ENCODE peak calls at places on chromosomes 2 and 18, in four cellular contexts. One of them, this sample, is unnamed. For H3K27me3 and H3K36me3, the result is how much of the 10 kb centered on the place peaks cover.

GRCh38 chr18:6009751-6010150 is 114.4 kb upstream of the TMEM200C start:
- DNase-seq in adrenal gland: no peak
- DNase-seq in GM12878: no peak
- DNase-seq in lower lobe of right lung: no peak
- DNase-seq in this sample: no peak

GRCh38 chr2:122519806-122520205 is 764.4 kb downstream of the TSN start:
- DNase-seq in lower lobe of right lung: no peak
- DNase-seq in adrenal gland: no peak
- DNase-seq in GM12878: no peak
- DNase-seq in this sample: no peak

GRCh38 chr18:12044591-12044990 is 49.1 kb upstream of the ANKRD62 start:
- DNase-seq in adrenal gland: no peak
- DNase-seq in GM12878: no peak
- DNase-seq in lower lobe of right lung: no peak
- DNase-seq in this sample: no peak

GRCh38 chr2:233059797-233060499 is at the start of gene INPP5D:
- DNase-seq in GM12878: no peak
- DNase-seq in lower lobe of right lung: peak
- DNase-seq in adrenal gland: peak
- DNase-seq in this sample: no peak

GRCh38 chr18:57141208-57142129 is 5.4 kb upstream of the BOD1L2 start:
- DNase-seq in adrenal gland: no peak
- DNase-seq in lower lobe of right lung: peak
- DNase-seq in GM12878: no peak
- DNase-seq in this sample: no peak

GRCh38 chr18:63186934-63187574 is 132.5 kb downstream of the BCL2 start:
- DNase-seq in lower lobe of right lung: no peak
- DNase-seq in adrenal gland: no peak
- DNase-seq in GM12878: no peak
- DNase-seq in this sample: no peak

GRCh38 chr2:204748286-204748685 is 203.0 kb downstream of the PARD3B start:
- DNase-seq in GM12878: no peak
- DNase-seq in adrenal gland: no peak
- DNase-seq in lower lobe of right lung: no peak
- DNase-seq in this sample: no peak

GRCh38 chr2:52629531-52629930 is 1138.1 kb upstream of the CHAC2 start:
- DNase-seq in lower lobe of right lung: no peak
- DNase-seq in GM12878: no peak
- DNase-seq in adrenal gland: no peak
- DNase-seq in this sample: no peak

GRCh38 chr2:128610496-128610895 is 291.8 kb upstream of the HS6ST1 start:
- DNase-seq in GM12878: no peak
- DNase-seq in lower lobe of right lung: no peak
- DNase-seq in adrenal gland: no peak
- DNase-seq in this sample: no peak

GRCh38 chr2:85539361-85540130 is 578 bp downstream of the MAT2A start:
- DNase-seq in adrenal gland: peak
- DNase-seq in GM12878: peak
- DNase-seq in lower lobe of right lung: peak
- DNase-seq in this sample: no peak

GRCh38 chr2:224025874-224026273 is 13.2 kb downstream of the SERPINE2 start:
- DNase-seq in adrenal gland: no peak
- DNase-seq in GM12878: peak
- DNase-seq in lower lobe of right lung: no peak
- DNase-seq in this sample: no peak

GRCh38 chr2:74867841-74868658 is 34.1 kb downstream of the HK2 start:
- DNase-seq in adrenal gland: peak
- DNase-seq in GM12878: no peak
- DNase-seq in lower lobe of right lung: no peak
- DNase-seq in this sample: no peak

GRCh38 chr2:74872310-74872923 is 38.5 kb downstream of the HK2 start:
- DNase-seq in lower lobe of right lung: no peak
- DNase-seq in GM12878: no peak
- DNase-seq in adrenal gland: no peak
- DNase-seq in this sample: no peak

GRCh38 chr2:74865770-74866674 is 32.1 kb downstream of the HK2 start:
- DNase-seq in lower lobe of right lung: no peak
- DNase-seq in GM12878: no peak
- DNase-seq in adrenal gland: no peak
- DNase-seq in this sample: no peak

GRCh38 chr2:74871414-74871813 is 37.5 kb downstream of the HK2 start:
- DNase-seq in lower lobe of right lung: no peak
- DNase-seq in GM12878: no peak
- DNase-seq in adrenal gland: no peak
- DNase-seq in this sample: no peak

GRCh38 chr2:74869522-74869921 is 35.6 kb downstream of the HK2 start:
- DNase-seq in GM12878: no peak
- DNase-seq in adrenal gland: no peak
- DNase-seq in lower lobe of right lung: no peak
- DNase-seq in this sample: no peak
- H3K27me3 ChIP-seq in GM12878: under half
- H3K27me3 ChIP-seq in adrenal gland: under half
- H3K27me3 ChIP-seq in lower lobe of right lung: under half
- H3K27me3 ChIP-seq in this sample: under half

GRCh38 chr2:176902454-176902853 is 310.1 kb upstream of the HNRNPA3 start:
- DNase-seq in GM12878: no peak
- DNase-seq in adrenal gland: no peak
- DNase-seq in lower lobe of right lung: no peak
- DNase-seq in this sample: no peak
- H3K36me3 ChIP-seq in GM12878: under half
- H3K36me3 ChIP-seq in adrenal gland: under half
- H3K36me3 ChIP-seq in lower lobe of right lung: under half
- H3K36me3 ChIP-seq in this sample: under half

GRCh38 chr2:152098798-152099654 is at the start of gene CACNB4:
- DNase-seq in adrenal gland: peak
- DNase-seq in GM12878: no peak
- DNase-seq in lower lobe of right lung: peak
- DNase-seq in this sample: no peak
- H3K27me3 ChIP-seq in adrenal gland: under half
- H3K27me3 ChIP-seq in GM12878: under half
- H3K27me3 ChIP-seq in lower lobe of right lung: under half
- H3K27me3 ChIP-seq in this sample: half or more

GRCh38 chr2:237774811-237775553 is 23.6 kb upstream of the RBM44 start:
- DNase-seq in GM12878: peak
- DNase-seq in adrenal gland: peak
- DNase-seq in lower lobe of right lung: peak
- DNase-seq in this sample: no peak
- H3K36me3 ChIP-seq in GM12878: under half
- H3K36me3 ChIP-seq in adrenal gland: under half
- H3K36me3 ChIP-seq in lower lobe of right lung: half or more
- H3K36me3 ChIP-seq in this sample: half or more

DNA sequence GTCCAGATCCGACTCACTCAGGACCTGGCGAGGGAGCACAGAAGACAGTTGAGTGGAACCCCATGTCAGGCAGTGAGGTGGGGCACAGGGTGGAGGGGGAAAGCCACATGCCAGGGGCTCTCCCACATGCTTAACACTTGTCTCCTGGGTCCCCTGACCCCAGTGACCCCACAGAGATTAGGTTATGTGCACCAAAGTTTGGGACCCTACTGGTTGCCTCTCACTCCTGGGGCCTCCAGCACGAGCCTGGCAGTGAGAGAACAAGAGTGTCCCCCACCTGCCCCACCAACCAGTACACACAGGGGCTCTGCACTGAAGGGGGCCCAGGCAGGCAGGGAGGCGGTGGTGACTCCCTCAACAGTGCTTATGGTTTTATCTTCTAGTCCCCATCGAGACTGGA is 58.3 kb downstream of the CIB4 start:
- DNase-seq in adrenal gland: no peak
- DNase-seq in GM12878: no peak
- DNase-seq in lower lobe of right lung: no peak
- DNase-seq in this sample: peak
- H3K27me3 ChIP-seq in adrenal gland: under half
- H3K27me3 ChIP-seq in GM12878: under half
- H3K27me3 ChIP-seq in lower lobe of right lung: under half
- H3K27me3 ChIP-seq in this sample: under half

GRCh38 chr18:2716394-2717326 is 61.1 kb downstream of the SMCHD1 start:
- DNase-seq in adrenal gland: no peak
- DNase-seq in GM12878: no peak
- DNase-seq in lower lobe of right lung: no peak
- DNase-seq in this sample: no peak

GRCh38 chr18:2715990-2716389 is 60.5 kb downstream of the SMCHD1 start:
- DNase-seq in lower lobe of right lung: no peak
- DNase-seq in adrenal gland: no peak
- DNase-seq in GM12878: no peak
- DNase-seq in this sample: no peak

GRCh38 chr18:2717407-2717806 is 61.9 kb downstream of the SMCHD1 start:
- DNase-seq in lower lobe of right lung: no peak
- DNase-seq in adrenal gland: no peak
- DNase-seq in GM12878: no peak
- DNase-seq in this sample: no peak

GRCh38 chr18:2709316-2709715 is 53.8 kb downstream of the SMCHD1 start:
- DNase-seq in adrenal gland: no peak
- DNase-seq in lower lobe of right lung: no peak
- DNase-seq in GM12878: no peak
- DNase-seq in this sample: no peak

GRCh38 chr18:2714140-2714539 is 58.6 kb downstream of the SMCHD1 start:
- DNase-seq in lower lobe of right lung: no peak
- DNase-seq in GM12878: no peak
- DNase-seq in adrenal gland: no peak
- DNase-seq in this sample: no peak
- H3K36me3 ChIP-seq in lower lobe of right lung: half or more
- H3K36me3 ChIP-seq in GM12878: under half
- H3K36me3 ChIP-seq in adrenal gland: under half
- H3K36me3 ChIP-seq in this sample: half or more

GRCh38 chr2:174336403-174337336 is 1.9 kb downstream of the SP9 start:
- DNase-seq in GM12878: no peak
- DNase-seq in lower lobe of right lung: peak
- DNase-seq in adrenal gland: peak
- DNase-seq in this sample: no peak

GRCh38 chr2:174339571-174339966 is 4.8 kb downstream of the SP9 start:
- DNase-seq in lower lobe of right lung: no peak
- DNase-seq in adrenal gland: no peak
- DNase-seq in GM12878: no peak
- DNase-seq in this sample: no peak

GRCh38 chr2:174337337-174338154 is 2.8 kb downstream of the SP9 start:
- DNase-seq in lower lobe of right lung: no peak
- DNase-seq in GM12878: no peak
- DNase-seq in adrenal gland: no peak
- DNase-seq in this sample: no peak

GRCh38 chr2:174338626-174339570 is 4.1 kb downstream of the SP9 start:
- DNase-seq in adrenal gland: no peak
- DNase-seq in GM12878: no peak
- DNase-seq in lower lobe of right lung: no peak
- DNase-seq in this sample: no peak

GRCh38 chr2:174338155-174338495 is 3.4 kb downstream of the SP9 start:
- DNase-seq in GM12878: no peak
- DNase-seq in lower lobe of right lung: no peak
- DNase-seq in adrenal gland: no peak
- DNase-seq in this sample: no peak
- H3K27me3 ChIP-seq in GM12878: under half
- H3K27me3 ChIP-seq in lower lobe of right lung: half or more
- H3K27me3 ChIP-seq in adrenal gland: half or more
- H3K27me3 ChIP-seq in this sample: half or more

DNA sequence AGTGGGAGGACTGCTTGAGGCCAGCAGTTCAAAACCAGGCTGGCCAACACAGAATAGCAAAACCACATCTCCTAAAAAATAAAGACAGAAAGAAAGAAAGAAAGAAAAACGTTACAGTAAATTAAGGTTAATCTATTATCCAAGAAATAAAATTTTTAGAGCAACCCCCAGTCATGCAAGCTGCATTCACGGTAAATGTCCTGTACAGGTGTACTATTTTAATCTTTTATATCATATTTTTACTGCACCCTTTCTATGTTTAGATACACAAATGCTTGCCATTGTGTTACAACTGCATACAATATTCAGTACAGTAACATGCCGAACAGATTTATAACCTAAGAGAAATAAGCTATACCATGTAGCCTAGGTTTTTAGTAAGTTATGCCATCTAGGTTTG is 6.0 kb downstream of the PDIA6 start:
- DNase-seq in lower lobe of right lung: no peak
- DNase-seq in GM12878: no peak
- DNase-seq in adrenal gland: no peak
- DNase-seq in this sample: no peak
- H3K36me3 ChIP-seq in lower lobe of right lung: under half
- H3K36me3 ChIP-seq in GM12878: under half
- H3K36me3 ChIP-seq in adrenal gland: under half
- H3K36me3 ChIP-seq in this sample: half or more